ENCODE peak calls at places on chromosomes 4 and X, in nine cellular contexts. G is body of pancreas, P is mesenchymal stem cell, L is fibroblast of lung, A is colonic mucosa, O is IMR-90, S is heart right ventricle, M is cardiac muscle cell, E is spleen. R is an unnamed sample.

GRCh38 chr4:68304731-68305130 is 45.2 kb downstream of the YTHDC1 start:
- DNase-seq in G (no peak), S (no peak), O (no peak), A (no peak), E (no peak), M (peak; percentile 49), P (no peak), L (no peak), R (peak; percentile 22)

GRCh38 chr4:151921811-151922210 is 161.0 kb upstream of the GATB start:
- DNase-seq in A (no peak), S (no peak), G (no peak), E (no peak), L (peak; percentile 52), M (no peak), O (peak; percentile 46), P (no peak), R (no peak)

GRCh38 chrX:153874366-153875125 is 11.4 kb downstream of the L1CAM start:
- DNase-seq in G (no peak), M (no peak), O (no peak), P (no peak), L (peak; percentile 4), A (no peak), S (no peak), E (peak; percentile 59), R (no peak)

GRCh38 chr4:85175190-85175589 is 208.7 kb upstream of the WDFY3 start:
- DNase-seq in E (no peak), L (no peak), M (no peak), P (no peak), S (no peak), O (no peak), A (no peak), G (no peak), R (no peak)

GRCh38 chrX:14832151-14832550 is 40.7 kb downstream of the FANCB start:
- DNase-seq in A (no peak), M (no peak), E (no peak), G (no peak), S (no peak), O (peak; percentile 80), P (peak; percentile 36), L (peak; percentile 71), R (peak; percentile 38)

GRCh38 chrX:113594504-113594903 is 753.9 kb upstream of the AMOT start:
- DNase-seq in E (no peak), L (no peak), G (no peak), P (no peak), S (no peak), M (no peak), A (no peak), O (no peak), R (no peak)

GRCh38 chr4:102174800-102175199 is 170.5 kb downstream of the SLC39A8 start:
- DNase-seq in G (no peak), S (no peak), A (no peak), L (peak; percentile 81), O (peak; percentile 32), E (no peak), P (peak; percentile 86), M (no peak), R (peak; percentile 13)

GRCh38 chrX:46279214-46279924 is 265.9 kb downstream of the ZNF674 start:
- DNase-seq in M (no peak), O (no peak), P (no peak), E (no peak), S (no peak), A (no peak), G (no peak), L (peak; percentile 21), R (no peak)

GRCh38 chr4:152408514-152409327 is 127.2 kb downstream of the FBXW7 start:
- DNase-seq in A (peak; percentile 34), P (peak; percentile 71), M (peak; percentile 49), E (no peak), S (no peak), O (peak; percentile 50), G (no peak), L (peak; percentile 15), R (peak; percentile 5)

GRCh38 chr4:125951275-125951887 is 636.6 kb downstream of the FAT4 start:
- DNase-seq in L (peak; percentile 61), O (peak; percentile 60), A (no peak), M (no peak), G (no peak), E (no peak), S (no peak), P (no peak), R (no peak)

GRCh38 chr4:169663402-169663801 is 43.0 kb downstream of the CLCN3 start:
- DNase-seq in O (no peak), P (no peak), A (no peak), S (no peak), M (no peak), G (no peak), E (no peak), L (no peak), R (no peak)

GRCh38 chr4:3827616-3828492 is 61.7 kb downstream of the ADRA2C start:
- DNase-seq in A (peak; percentile 91), G (peak; percentile 88), L (peak; percentile 18), O (peak; percentile 17), E (peak; percentile 83), P (no peak), S (peak; percentile 88), M (no peak), R (peak; percentile 69)

GRCh38 chr4:82968972-82969371 is 41.7 kb downstream of the LIN54 start:
- DNase-seq in A (no peak), E (no peak), S (no peak), P (no peak), M (no peak), G (no peak), L (no peak), O (no peak), R (no peak)

GRCh38 chr4:42954925-42955669 is 62.6 kb downstream of the GRXCR1 start:
- DNase-seq in G (peak; percentile 13), M (no peak), E (no peak), O (no peak), A (no peak), S (peak; percentile 22), P (no peak), L (no peak), R (no peak)

GRCh38 chr4:56937262-56937661 is 29.6 kb downstream of the REST start:
- DNase-seq in P (peak; percentile 57), E (no peak), L (peak; percentile 91), O (peak; percentile 93), S (no peak), G (no peak), M (no peak), A (no peak), R (no peak)

GRCh38 chr4:82706349-82707000 is 92.1 kb downstream of the SCD5 start:
- DNase-seq in A (no peak), M (no peak), S (no peak), G (peak; percentile 53), E (no peak), O (no peak), L (peak; percentile 50), P (peak; percentile 40), R (no peak)

GRCh38 chrX:115345654-115346014 is 56.1 kb downstream of the LUZP4 start:
- DNase-seq in S (no peak), P (peak; percentile 63), G (no peak), O (no peak), A (no peak), L (peak; percentile 32), M (peak; percentile 68), E (no peak), R (no peak)

GRCh38 chr4:6574747-6575502 is at the start of gene MAN2B2:
- DNase-seq in E (peak; percentile 96), P (peak; percentile 77), G (peak; percentile 91), L (peak; percentile 68), A (peak; percentile 92), M (peak; percentile 92), S (peak; percentile 92), O (peak; percentile 63), R (peak; percentile 90)

GRCh38 chrX:68684291-68684918 is 36.9 kb downstream of the STARD8 start:
- DNase-seq in S (peak; percentile 71), L (no peak), P (peak; percentile 13), G (no peak), O (no peak), M (no peak), E (peak; percentile 89), A (no peak), R (peak; percentile 17)

GRCh38 chr4:70601422-70602039 is 9.5 kb downstream of the AMBN start:
- DNase-seq in O (peak; percentile 74), S (peak; percentile 15), G (peak; percentile 55), A (peak; percentile 45), E (peak; percentile 82), M (peak; percentile 60), P (peak; percentile 61), L (peak; percentile 59), R (peak; percentile 79)

GRCh38 chr4:25608644-25609043 is 47.0 kb upstream of the SLC34A2 start:
- DNase-seq in O (no peak), G (no peak), L (no peak), M (no peak), A (no peak), S (no peak), P (no peak), E (no peak), R (no peak)

GRCh38 chrX:13742397-13743176 is 8.0 kb downstream of the OFD1 start:
- DNase-seq in A (no peak), P (peak; percentile 51), M (no peak), L (no peak), G (no peak), E (no peak), S (no peak), O (no peak), R (no peak)

GRCh38 chrX:13741695-13742094 is 7.1 kb downstream of the OFD1 start:
- DNase-seq in S (no peak), L (no peak), M (no peak), P (no peak), A (no peak), O (no peak), G (no peak), E (no peak), R (no peak)
- H3K4me1 ChIP-seq in S (no peaks in the 10 kb centered on the region), L (no peaks in the 10 kb centered on the region), M (no peaks in the 10 kb centered on the region), P (no peaks in the 10 kb centered on the region), A (no peaks in the 10 kb centered on the region), O (no peaks in the 10 kb centered on the region), G (peaks cover 3% of the 10 kb centered on the region), E (peaks cover 45% of the 10 kb centered on the region), R (no peaks in the 10 kb centered on the region)

GRCh38 chrX:64447207-64447606 is 52.0 kb upstream of the MTMR8 start:
- DNase-seq in L (no peak), G (no peak), S (no peak), O (no peak), E (no peak), A (no peak), M (no peak), P (no peak), R (no peak)
- H3K9me3 ChIP-seq in L (no peaks in the 10 kb centered on the region), G (no peaks in the 10 kb centered on the region), S (no peaks in the 10 kb centered on the region), O (peaks cover 2% of the 10 kb centered on the region), E (no peaks in the 10 kb centered on the region), A (no peaks in the 10 kb centered on the region), M (no peaks in the 10 kb centered on the region), P (peaks cover 14% of the 10 kb centered on the region), R (no peaks in the 10 kb centered on the region)

GRCh38 chrX:119688856-119689455 is 4.0 kb downstream of the SEPTIN6 start:
- DNase-seq in E (no peak), A (no peak), M (no peak), G (no peak), S (no peak), O (no peak), L (no peak), P (no peak), R (no peak)
- H3K4me1 ChIP-seq in E (peaks cover 86% of the 10 kb centered on the region), A (no peaks in the 10 kb centered on the region), M (peaks cover 21% of the 10 kb centered on the region), G (peaks cover 6% of the 10 kb centered on the region), S (peaks cover 66% of the 10 kb centered on the region), O (peaks cover 8% of the 10 kb centered on the region), L (peaks cover 2% of the 10 kb centered on the region), P (peaks cover 11% of the 10 kb centered on the region), R (peaks cover 27% of the 10 kb centered on the region)

DNA sequence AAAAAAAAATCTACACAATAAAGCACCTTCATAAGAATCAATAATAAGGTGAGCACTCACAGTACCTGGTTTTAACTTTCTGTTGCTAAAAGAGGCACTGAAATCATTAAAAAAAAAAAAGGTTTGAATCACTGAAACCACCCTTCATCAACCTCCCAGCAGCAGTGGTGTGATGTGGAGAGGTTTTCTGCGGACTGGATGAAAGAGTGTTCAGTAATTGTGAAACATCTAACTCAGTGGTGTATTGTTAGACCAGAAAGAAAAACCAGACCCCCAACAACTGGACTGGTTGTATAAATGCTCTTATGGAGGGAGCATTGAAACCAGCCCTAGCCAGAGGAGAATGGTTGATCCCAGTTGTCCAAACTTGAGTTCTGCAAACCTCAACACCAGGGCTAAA is 63.2 kb downstream of the SPIN3 start:
- DNase-seq in M (no peak), P (no peak), A (no peak), S (no peak), L (no peak), G (no peak), O (no peak), E (no peak), R (no peak)
- H3K9me3 ChIP-seq in M (no peaks in the 10 kb centered on the region), P (peaks cover 18% of the 10 kb centered on the region), A (no peaks in the 10 kb centered on the region), S (peaks cover 6% of the 10 kb centered on the region), L (no peaks in the 10 kb centered on the region), G (no peaks in the 10 kb centered on the region), O (peaks cover 7% of the 10 kb centered on the region), E (peaks cover 10% of the 10 kb centered on the region), R (no peaks in the 10 kb centered on the region)